ENCODE peak calls at places on chromosomes 5 and 9, in seven cellular contexts. T is RWPE1; P is body of pancreas; N is CD8-positive, alpha-beta T cell; L is uterus; S is SK-N-SH; J is stomach. D is an unnamed sample.

GRCh38 chr5:76256116-76256889 is 146.8 kb upstream of the IQGAP2 start:
- DNase-seq in T (peak; percentile 79), P (peak; percentile 69), N (peak; percentile 51), L (peak; percentile 18), S (peak; percentile 71), J (peak; percentile 54), D (peak; percentile 71)

GRCh38 chr9:99677281-99677680 is 144.4 kb upstream of the NR4A3 start:
- DNase-seq in T (no peak), P (no peak), N (no peak), L (no peak), S (no peak), J (no peak), D (no peak)

GRCh38 chr5:181204561-181205401 is at the start of gene TRIM7:
- DNase-seq in T (peak; percentile 69), P (peak; percentile 74), N (no peak), L (no peak), S (peak; percentile 72), J (peak; percentile 61), D (no peak)

GRCh38 chr5:24788829-24789509 is 144.2 kb upstream of the CDH10 start:
- DNase-seq in T (peak; percentile 52), P (no peak), N (no peak), L (no peak), S (no peak), J (no peak), D (no peak)

GRCh38 chr5:39980056-39980455 is 555.3 kb upstream of the DAB2 start:
- DNase-seq in T (no peak), P (no peak), N (no peak), L (no peak), S (no peak), J (no peak), D (no peak)

GRCh38 chr5:133052317-133053175 is 733 bp downstream of the HSPA4 start:
- DNase-seq in T (peak; percentile 63), P (peak; percentile 67), N (peak; percentile 28), L (peak; percentile 52), S (peak; percentile 80), J (peak; percentile 66), D (peak; percentile 55)

GRCh38 chr5:73899055-73899454 is 273.1 kb downstream of the ARHGEF28 start:
- DNase-seq in T (no peak), P (no peak), N (no peak), L (no peak), S (peak; percentile 48), J (no peak), D (no peak)

GRCh38 chr5:177403194-177403825 is 2.8 kb upstream of the PFN3 start:
- DNase-seq in T (peak; percentile 69), P (peak; percentile 45), N (peak; percentile 65), L (no peak), S (no peak), J (peak; percentile 33), D (peak; percentile 33)

GRCh38 chr9:96450613-96451544 is 910 bp downstream of the HABP4 start:
- DNase-seq in T (peak; percentile 63), P (peak; percentile 49), N (peak; percentile 57), L (peak; percentile 19), S (peak; percentile 77), J (peak; percentile 32), D (peak; percentile 28)

GRCh38 chr5:143177263-143177994 is 226.1 kb downstream of the NR3C1 start:
- DNase-seq in T (peak; percentile 96), P (no peak), N (no peak), L (no peak), S (no peak), J (peak; percentile 65), D (no peak)

GRCh38 chr9:73230257-73230656 is 78.6 kb downstream of the ANXA1 start:
- DNase-seq in T (no peak), P (no peak), N (no peak), L (no peak), S (no peak), J (no peak), D (no peak)

GRCh38 chr5:137431051-137431450 is 68.1 kb downstream of the SPOCK1 start:
- DNase-seq in T (no peak), P (no peak), N (no peak), L (no peak), S (no peak), J (no peak), D (no peak)

GRCh38 chr9:113764572-113764971 is 111.5 kb upstream of the ZNF618 start:
- DNase-seq in T (no peak), P (no peak), N (no peak), L (no peak), S (no peak), J (no peak), D (no peak)

GRCh38 chr5:134586866-134587524 is 45.6 kb downstream of the SAR1B start:
- DNase-seq in T (peak; percentile 74), P (peak; percentile 90), N (peak; percentile 85), L (peak; percentile 82), S (peak; percentile 89), J (peak; percentile 88), D (peak; percentile 92)
- H3K27ac ChIP-seq in T (no peak overlapping the region), P (no peak overlapping the region), N (no peak overlapping the region), L (no peak overlapping the region), S (peak overlapping the region; percentile 24), J (peak overlapping the region; percentile 53), D (peak overlapping the region; percentile 31)

GRCh38 chr9:71637433-71637832 is 130.9 kb downstream of the CEMIP2 start:
- DNase-seq in T (no peak), P (no peak), N (no peak), L (no peak), S (no peak), J (no peak), D (no peak)
- H3K27ac ChIP-seq in T (no peak overlapping the region), P (no peak overlapping the region), N (no peak overlapping the region), L (peak overlapping the region; percentile 5), S (no peak overlapping the region), J (peak overlapping the region; percentile 49), D (no peak overlapping the region)

GRCh38 chr9:137305060-137305787 is 3.2 kb upstream of the NRARP start:
- DNase-seq in T (no peak), P (peak; percentile 95), N (peak; percentile 60), L (peak; percentile 33), S (peak; percentile 48), J (peak; percentile 69), D (peak; percentile 92)
- H3K27ac ChIP-seq in T (peak overlapping the region; percentile 92), P (peak overlapping the region; percentile 95), N (no peak overlapping the region), L (peak overlapping the region; percentile 81), S (no peak overlapping the region), J (peak overlapping the region; percentile 82), D (peak overlapping the region; percentile 93)

DNA sequence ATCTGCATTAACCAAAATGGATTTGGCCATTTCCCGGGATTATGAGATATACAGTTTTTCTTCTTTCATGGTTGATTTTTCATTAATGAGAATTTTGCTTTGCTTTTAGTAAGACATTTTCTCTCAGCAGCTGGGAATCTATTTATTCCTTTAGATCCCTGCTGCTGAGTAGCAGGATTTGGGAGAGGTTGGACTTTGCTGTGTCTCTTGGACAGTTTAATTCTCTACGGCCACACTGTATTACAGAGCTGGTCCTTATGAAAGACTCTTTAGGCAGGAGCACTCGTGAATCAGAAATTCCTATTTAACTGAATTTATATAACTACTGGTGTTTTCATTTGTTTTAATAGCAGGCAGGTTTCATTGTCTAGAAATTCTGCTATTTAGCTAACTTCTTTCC is 1.6 kb downstream of the UNC13B start:
- DNase-seq in T (no peak), P (no peak), N (no peak), L (no peak), S (no peak), J (no peak), D (no peak)
- H3K27ac ChIP-seq in T (no peak overlapping the region), P (peak overlapping the region; percentile 91), N (no peak overlapping the region), L (no peak overlapping the region), S (no peak overlapping the region), J (peak overlapping the region; percentile 94), D (no peak overlapping the region)

GRCh38 chr5:72170101-72170500 is 62.8 kb downstream of the MAP1B start:
- DNase-seq in T (no peak), P (no peak), N (no peak), L (no peak), S (no peak), J (no peak), D (no peak)

GRCh38 chr5:72163349-72163983 is 56.2 kb downstream of the MAP1B start:
- DNase-seq in T (no peak), P (no peak), N (no peak), L (no peak), S (no peak), J (no peak), D (no peak)

GRCh38 chr5:72167790-72168189 is 60.5 kb downstream of the MAP1B start:
- DNase-seq in T (no peak), P (no peak), N (no peak), L (peak; percentile 66), S (no peak), J (no peak), D (no peak)

GRCh38 chr5:72167257-72167656 is 60.0 kb downstream of the MAP1B start:
- DNase-seq in T (no peak), P (no peak), N (no peak), L (no peak), S (no peak), J (no peak), D (no peak)

GRCh38 chr5:72166070-72166979 is 59.0 kb downstream of the MAP1B start:
- DNase-seq in T (peak; percentile 70), P (peak; percentile 29), N (no peak), L (peak; percentile 37), S (peak; percentile 78), J (no peak), D (peak; percentile 35)
- H3K27ac ChIP-seq in T (peak overlapping the region; percentile 91), P (no peak overlapping the region), N (no peak overlapping the region), L (peak overlapping the region; percentile 81), S (peak overlapping the region; percentile 100), J (peak overlapping the region; percentile 55), D (peak overlapping the region; percentile 4)

GRCh38 chr5:166018716-166019115 is 2272.7 kb upstream of the WWC1 start:
- DNase-seq in T (no peak), P (no peak), N (no peak), L (no peak), S (no peak), J (no peak), D (no peak)

GRCh38 chr5:166027582-166027981 is 2263.9 kb upstream of the WWC1 start:
- DNase-seq in T (no peak), P (no peak), N (no peak), L (no peak), S (no peak), J (no peak), D (no peak)

GRCh38 chr5:166022065-166022464 is 2269.4 kb upstream of the WWC1 start:
- DNase-seq in T (no peak), P (no peak), N (no peak), L (no peak), S (no peak), J (no peak), D (no peak)
- H3K27ac ChIP-seq in T (no peak overlapping the region), P (no peak overlapping the region), N (no peak overlapping the region), L (no peak overlapping the region), S (no peak overlapping the region), J (no peak overlapping the region), D (no peak overlapping the region)